ENCODE peak calls at places on chromosomes 11 and 22, in four cellular contexts. J is dorsolateral prefrontal cortex, N is kidney, M is ovary. F is an unnamed sample.

GRCh38 chr11:25943031-25943430 is 388.9 kb upstream of the ANO3 start:
- DNase-seq in J (no peak), N (no peak), M (no peak), F (no peak)

GRCh38 chr22:40426671-40427070 is 56.3 kb downstream of the SGSM3 start:
- DNase-seq in J (peak), N (no peak), M (no peak), F (no peak)

GRCh38 chr22:48746789-48747425 is 1080.8 kb downstream of the BRD1 start:
- DNase-seq in J (no peak), N (peak), M (no peak), F (peak)

GRCh38 chr11:35298369-35298768 is 121.0 kb downstream of the SLC1A2 start:
- DNase-seq in J (no peak), N (no peak), M (no peak), F (no peak)

GRCh38 chr11:57900315-57900714 is 123.4 kb upstream of the OR9Q1 start:
- DNase-seq in J (no peak), N (no peak), M (no peak), F (no peak)

GRCh38 chr11:19080579-19080993 is 20.1 kb upstream of the MRGPRX2 start:
- DNase-seq in J (peak), N (peak), M (no peak), F (no peak)

GRCh38 chr11:101706541-101706940 is 122.7 kb upstream of the TRPC6 start:
- DNase-seq in J (no peak), N (no peak), M (no peak), F (no peak)

GRCh38 chr11:44637477-44637876 is 72.0 kb downstream of the CD82 start:
- DNase-seq in J (no peak), N (no peak), M (no peak), F (no peak)

GRCh38 chr22:31958625-31959239 is 14.4 kb downstream of the YWHAH start:
- DNase-seq in J (no peak), N (peak), M (no peak), F (no peak)

GRCh38 chr11:46389450-46390330 is 1.9 kb downstream of the CHRM4 start:
- DNase-seq in J (peak), N (peak), M (peak), F (no peak)

GRCh38 chr11:120235024-120235628 is 4.8 kb upstream of the POU2F3 start:
- DNase-seq in J (no peak), N (peak), M (peak), F (no peak)

GRCh38 chr22:16721969-16722368 is 103.2 kb downstream of the XKR3 start:
- DNase-seq in J (no peak), N (no peak), M (no peak), F (no peak)

GRCh38 chr22:49087163-49087562 is 740.5 kb downstream of the BRD1 start:
- DNase-seq in J (no peak), N (peak), M (no peak), F (no peak)

GRCh38 chr11:22974251-22974650 is 114.0 kb upstream of the CCDC179 start:
- DNase-seq in J (no peak), N (no peak), M (no peak), F (no peak)

GRCh38 chr11:133787379-133788103 is 57.8 kb downstream of the SPATA19 start:
- DNase-seq in J (no peak), N (no peak), M (no peak), F (no peak)

GRCh38 chr11:122797651-122798050 is 40.6 kb upstream of the CRTAM start:
- DNase-seq in J (no peak), N (no peak), M (no peak), F (no peak)

GRCh38 chr22:17093081-17093480 is 8.3 kb downstream of the IL17RA start:
- DNase-seq in J (no peak), N (no peak), M (no peak), F (no peak)

GRCh38 chr11:38095268-38095667 is 1497.2 kb upstream of the RAG2 start:
- DNase-seq in J (no peak), N (no peak), M (no peak), F (no peak)

GRCh38 chr22:36565152-36565507 is 36.2 kb upstream of the EIF3D start:
- DNase-seq in J (no peak), N (no peak), M (no peak), F (no peak)

GRCh38 chr22:20021196-20022181 is 579 bp downstream of the TANGO2 start:
- DNase-seq in J (peak), N (peak), M (no peak), F (peak)

GRCh38 chr11:87976009-87976408 is 199.2 kb downstream of the RAB38 start:
- DNase-seq in J (no peak), N (no peak), M (no peak), F (no peak)

GRCh38 chr22:48627203-48627602 is 1200.5 kb downstream of the BRD1 start:
- DNase-seq in J (no peak), N (no peak), M (peak), F (no peak)

GRCh38 chr11:26442131-26442530 is 110.2 kb downstream of the ANO3 start:
- DNase-seq in J (no peak), N (no peak), M (no peak), F (no peak)

GRCh38 chr11:20156280-20156875 is 3.9 kb downstream of the DBX1 start:
- DNase-seq in J (no peak), N (no peak), M (no peak), F (no peak)

GRCh38 chr11:76391039-76391438 is 9.9 kb downstream of the GVQW3 start:
- DNase-seq in J (no peak), N (no peak), M (no peak), F (no peak)

GRCh38 chr11:123137496-123138270 is 57.4 kb downstream of the CLMP start:
- DNase-seq in J (peak), N (peak), M (peak), F (peak)

GRCh38 chr11:130454495-130455262 is 6.2 kb downstream of the ADAMTS15 start:
- DNase-seq in J (no peak), N (no peak), M (no peak), F (no peak)

GRCh38 chr22:43433451-43433850 is 21.6 kb downstream of the MPPED1 start:
- DNase-seq in J (no peak), N (no peak), M (peak), F (no peak)

GRCh38 chr11:64226507-64227051 is 505 bp downstream of the NUDT22 start:
- DNase-seq in J (no peak), N (peak), M (no peak), F (no peak)

GRCh38 chr11:134789104-134789503 is 377.1 kb upstream of the B3GAT1 start:
- DNase-seq in J (no peak), N (no peak), M (no peak), F (no peak)

GRCh38 chr11:121500275-121500674 is 47.5 kb upstream of the SORL1-AS1 start:
- DNase-seq in J (no peak), N (no peak), M (no peak), F (no peak)

DNA sequence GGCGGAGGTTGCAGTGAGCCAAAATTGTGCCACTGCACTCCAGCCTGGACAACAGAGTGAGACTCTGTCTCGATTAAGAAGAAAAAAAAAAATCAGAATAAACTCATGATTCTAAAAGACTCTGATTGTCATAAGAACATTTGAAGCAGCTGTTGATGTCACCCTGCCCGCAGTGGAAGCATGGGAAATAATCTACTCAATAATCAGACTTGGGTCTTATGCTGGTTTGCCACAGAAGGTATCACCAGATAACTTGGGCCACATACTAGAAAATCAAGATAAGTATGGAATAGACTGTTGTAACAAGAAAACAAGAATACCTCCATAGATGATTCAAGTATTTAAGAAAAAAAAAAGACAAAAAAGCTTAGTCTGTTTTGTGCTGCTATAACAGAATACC is 8.2 kb downstream of the CAVIN3 start:
- DNase-seq in J (no peak), N (no peak), M (no peak), F (no peak)
- TF ChIP-seq CTCF in J (no peak), N (no peak), M (no peak), F (no peak)

DNA sequence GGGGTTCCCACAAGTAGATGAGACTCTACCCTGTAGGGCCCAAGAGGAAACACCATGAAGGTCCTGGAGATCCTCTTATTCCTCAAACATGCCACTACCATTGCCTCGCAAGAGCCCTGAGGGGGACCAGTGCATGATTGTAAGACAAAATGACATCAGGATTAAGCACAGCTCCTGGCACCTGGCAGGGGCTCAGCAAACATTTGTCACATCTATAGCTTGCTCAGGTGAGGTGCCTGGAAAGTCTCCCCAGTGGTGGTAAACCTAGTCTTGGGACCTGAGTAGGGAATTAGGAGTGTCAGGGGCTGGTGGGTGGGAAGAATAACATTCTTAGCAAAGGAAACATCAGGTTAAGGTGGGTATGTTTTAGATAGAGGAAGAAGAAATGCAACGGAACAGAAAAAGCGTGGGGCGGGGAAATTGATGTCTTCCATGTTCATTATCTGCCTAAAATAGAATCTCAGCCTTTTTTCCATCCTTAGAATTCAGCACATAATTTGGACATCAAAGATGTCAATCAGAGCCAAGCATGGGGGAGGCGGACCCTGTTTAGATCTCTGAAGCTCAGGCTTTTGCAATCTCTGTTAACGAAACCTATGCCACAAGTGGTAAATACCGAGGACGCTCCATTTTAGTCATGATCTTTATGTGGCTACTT is 925 bp downstream of the YPEL1 start:
- DNase-seq in J (no peak), N (no peak), M (no peak), F (no peak)
- H3K27ac ChIP-seq in J (peak), N (no peak), M (peak), F (peak)

GRCh38 chr22:38750638-38751037 is 5.2 kb downstream of the SUN2 start:
- DNase-seq in J (no peak), N (peak), M (no peak), F (no peak)
- H3K4me3 ChIP-seq in J (peak), N (no peak), M (no peak), F (no peak)

GRCh38 chr11:68819362-68819761 is 22.4 kb downstream of the CPT1A start:
- DNase-seq in J (no peak), N (no peak), M (no peak), F (no peak)
- TF ChIP-seq CTCF in J (no peak), N (no peak), M (no peak), F (no peak)

GRCh38 chr11:113242767-113243397 is 71.5 kb upstream of the TTC12 start:
- DNase-seq in J (no peak), N (no peak), M (no peak), F (no peak)
- H3K27ac ChIP-seq in J (peak), N (no peak), M (peak), F (peak)

DNA sequence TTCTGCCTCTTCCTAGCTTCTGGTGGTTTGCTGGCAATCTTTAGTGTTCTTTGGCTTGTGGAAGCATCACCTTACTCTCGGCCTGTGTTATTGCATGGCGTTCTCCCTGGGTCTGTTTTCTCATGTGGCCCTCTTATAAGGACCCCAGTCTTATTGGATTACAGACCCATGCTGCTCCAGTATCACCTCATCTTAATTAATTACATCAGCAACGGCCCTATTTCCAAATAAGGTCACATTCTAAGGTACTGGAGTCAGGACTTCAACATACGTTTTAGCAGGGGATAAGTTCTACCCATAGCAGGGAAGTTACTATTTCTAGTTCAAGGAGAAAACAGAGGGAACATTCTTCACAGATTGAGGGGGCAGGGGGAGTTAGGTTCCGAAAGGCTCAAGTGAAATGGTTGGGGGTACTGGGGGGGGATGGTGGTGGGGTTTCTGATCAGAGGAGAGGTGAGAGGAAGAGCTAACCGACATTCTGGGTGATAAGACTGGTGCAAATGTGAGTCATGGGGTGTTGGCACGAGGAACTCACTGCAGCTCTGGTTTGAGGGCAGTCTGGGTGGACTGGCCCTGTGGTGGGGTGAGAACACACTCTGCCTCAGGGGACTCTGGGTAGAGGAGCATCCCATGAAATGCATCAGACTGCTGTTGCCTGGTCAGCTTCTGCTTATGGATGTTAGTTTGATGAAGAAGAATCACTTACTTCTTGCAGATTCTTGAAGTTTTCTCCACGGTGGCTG is 51.5 kb upstream of the ZBED5 start:
- DNase-seq in J (no peak), N (no peak), M (no peak), F (no peak)
- H3K4me3 ChIP-seq in J (no peak), N (no peak), M (no peak), F (no peak)

GRCh38 chr11:124884869-124885479 is 12.7 kb downstream of the ROBO4 start:
- DNase-seq in J (no peak), N (no peak), M (no peak), F (no peak)

GRCh38 chr11:124887667-124888013 is 10.0 kb downstream of the ROBO4 start:
- DNase-seq in J (no peak), N (no peak), M (no peak), F (no peak)

GRCh38 chr11:124889692-124890091 is 8.0 kb downstream of the ROBO4 start:
- DNase-seq in J (no peak), N (no peak), M (no peak), F (peak)

GRCh38 chr11:124886476-124886875 is 11.2 kb downstream of the ROBO4 start:
- DNase-seq in J (no peak), N (no peak), M (no peak), F (no peak)

DNA sequence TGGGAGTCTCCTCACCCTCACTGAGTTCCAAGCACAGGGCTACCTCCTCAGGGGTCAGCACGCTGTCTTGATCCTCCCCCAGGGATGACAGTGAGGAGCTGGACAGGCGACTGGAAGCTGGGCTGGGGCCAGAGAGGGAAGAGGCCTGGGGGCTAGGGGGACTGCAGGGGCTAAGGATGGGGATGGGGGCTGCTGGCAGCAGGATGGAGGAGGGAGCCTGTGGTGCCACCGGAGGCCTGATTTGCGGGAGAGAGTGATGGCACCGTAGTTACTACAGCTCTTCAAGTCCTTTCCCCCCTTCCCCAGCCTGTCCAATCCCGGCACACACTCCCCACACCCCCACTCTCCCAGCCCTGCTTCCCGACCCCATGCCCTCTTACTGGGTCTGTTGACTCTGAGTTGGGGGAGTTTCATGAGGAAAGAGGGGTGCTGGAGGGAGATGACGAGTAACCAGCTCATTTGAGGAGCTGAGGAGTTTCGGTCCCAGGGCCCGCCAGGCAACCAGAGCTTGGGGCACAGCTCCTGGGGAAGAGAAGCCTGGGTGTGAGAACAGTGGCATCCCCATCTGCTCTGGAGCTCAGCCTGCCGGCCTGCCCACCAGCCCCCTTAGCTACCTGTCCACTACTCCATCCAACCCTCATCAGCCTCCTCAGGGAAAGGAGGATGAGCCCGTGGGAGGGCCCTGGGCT is 10.5 kb downstream of the ROBO4 start:
- DNase-seq in J (no peak), N (no peak), M (no peak), F (no peak)
- TF ChIP-seq CTCF in J (no peak), N (no peak), M (no peak), F (no peak)

DNA sequence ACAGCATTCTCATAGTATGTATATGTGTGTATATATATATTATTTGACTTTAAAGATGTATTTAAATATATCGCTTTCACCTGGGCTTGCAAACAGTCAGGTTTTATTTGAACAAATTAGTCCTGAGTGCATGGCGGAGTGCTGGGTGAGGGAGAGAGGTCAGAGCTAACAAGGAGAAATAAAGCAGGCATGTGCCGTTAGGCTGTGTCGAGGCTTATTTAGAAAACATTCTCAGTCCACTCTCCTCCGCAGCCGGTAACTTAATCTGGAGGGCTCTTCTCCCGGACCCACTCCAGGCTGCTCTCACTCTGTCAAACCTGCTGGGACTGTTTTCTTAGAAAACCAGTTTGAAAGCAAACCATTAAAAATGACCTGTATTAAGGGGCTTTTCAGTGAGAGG is 455.9 kb downstream of the MN1 start:
- DNase-seq in J (no peak), N (no peak), M (no peak), F (no peak)
- H3K27ac ChIP-seq in J (no peak), N (no peak), M (no peak), F (no peak)

DNA sequence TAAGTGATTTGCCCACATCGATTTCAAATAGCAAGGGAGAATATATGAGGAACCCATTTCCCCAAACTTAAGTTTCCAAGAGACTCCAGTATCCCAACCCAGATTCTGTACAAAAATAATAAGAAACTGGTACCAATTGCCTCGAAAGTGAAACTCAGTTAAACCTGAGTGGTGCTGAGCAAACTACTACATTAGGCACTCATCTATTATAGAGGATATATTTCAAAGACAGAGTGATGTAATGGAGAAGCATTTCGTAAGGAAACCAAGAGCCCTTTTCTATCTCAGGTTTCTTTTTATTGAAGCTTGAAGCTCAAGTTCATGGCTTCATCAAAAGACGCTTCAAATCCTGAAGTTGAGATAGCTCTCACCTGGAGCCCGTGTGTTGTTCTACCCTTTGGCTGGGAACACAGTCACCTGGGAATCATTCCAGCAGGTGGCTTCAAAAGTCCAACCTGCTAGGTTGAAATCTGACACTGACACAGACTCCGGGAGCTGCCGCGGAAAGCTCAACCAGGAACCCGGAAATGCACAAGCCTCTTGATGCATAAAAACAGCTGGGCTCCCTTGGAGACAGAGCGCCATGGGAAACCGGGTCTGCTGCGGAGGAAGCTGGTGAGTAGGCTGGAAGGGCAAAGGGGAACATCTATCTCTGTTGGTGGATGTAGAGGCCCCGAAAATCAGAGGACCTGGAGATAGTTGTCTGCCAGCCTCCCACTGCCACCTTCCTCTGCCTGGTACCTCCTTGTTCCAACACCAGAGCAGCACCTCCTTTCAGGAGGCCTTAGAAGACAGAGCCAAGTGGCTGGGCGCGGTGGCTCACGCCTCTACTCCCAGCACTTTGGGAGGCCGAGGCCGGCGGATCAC is at the start of gene C11orf52:
- DNase-seq in J (no peak), N (peak), M (peak), F (no peak)
- H3K4me3 ChIP-seq in J (no peak), N (peak), M (peak), F (peak)

GRCh38 chr22:29992341-29993275 is 87.7 kb upstream of the HORMAD2 start:
- DNase-seq in J (no peak), N (no peak), M (no peak), F (no peak)

GRCh38 chr22:29994941-29995340 is 85.3 kb upstream of the HORMAD2 start:
- DNase-seq in J (no peak), N (no peak), M (no peak), F (no peak)

GRCh38 chr22:29998627-29999026 is 81.6 kb upstream of the HORMAD2 start:
- DNase-seq in J (no peak), N (no peak), M (no peak), F (no peak)

GRCh38 chr22:29997516-29997915 is 82.7 kb upstream of the HORMAD2 start:
- DNase-seq in J (no peak), N (no peak), M (no peak), F (no peak)

GRCh38 chr22:29994027-29994715 is 86.1 kb upstream of the HORMAD2 start:
- DNase-seq in J (no peak), N (no peak), M (no peak), F (no peak)
- TF ChIP-seq CTCF in J (no peak), N (peak), M (no peak), F (no peak)